ENCODE peak calls at places on chromosome 11, in eight cellular contexts. Y is GM23248, V is HepG2, S is HCT116, X is H1, U is neural progenitor cell, F is fibroblast of lung, T is mammary epithelial cell. N is an unnamed sample. For H3K4me1, the result is how much of the 10 kb centered on the place peaks cover.

GRCh38 chr11:66889974-66890373 is 33.1 kb downstream of the LRFN4 start:
- DNase-seq in Y (no peak), S (no peak), V (peak), T (no peak), U (peak), F (peak), X (no peak), N (no peak)

GRCh38 chr11:14357843-14358728 is 897 bp downstream of the RRAS2 start:
- DNase-seq in T (peak), V (peak), F (peak), S (peak), Y (peak), X (no peak), U (peak), N (no peak)

GRCh38 chr11:131886201-131886600 is 515.8 kb downstream of the NTM start:
- DNase-seq in T (peak), V (no peak), X (no peak), Y (no peak), U (no peak), F (peak), S (no peak), N (no peak)

GRCh38 chr11:9573775-9574555 is 495 bp downstream of the WEE1 start:
- DNase-seq in V (no peak), T (no peak), S (no peak), Y (peak), X (no peak), U (peak), F (no peak), N (no peak)

GRCh38 chr11:12951376-12951775 is 57.7 kb upstream of the RASSF10 start:
- DNase-seq in F (no peak), T (no peak), U (no peak), V (no peak), S (no peak), Y (no peak), X (no peak), N (no peak)

GRCh38 chr11:86570020-86570419 is 102.4 kb downstream of the ME3 start:
- DNase-seq in F (peak), V (no peak), X (no peak), Y (no peak), U (peak), S (no peak), T (no peak), N (no peak)

GRCh38 chr11:94638902-94639373 is 71.8 kb downstream of the PIWIL4 start:
- DNase-seq in T (peak), U (no peak), F (no peak), X (no peak), S (no peak), V (no peak), Y (peak), N (no peak)

GRCh38 chr11:80816454-80816847 is 1375.6 kb upstream of the TENM4 start:
- DNase-seq in Y (no peak), X (no peak), T (no peak), S (no peak), V (no peak), F (no peak), U (no peak), N (no peak)

GRCh38 chr11:10302294-10302743 is 2.6 kb upstream of the ADM start:
- DNase-seq in V (no peak), U (peak), X (no peak), T (no peak), Y (no peak), S (no peak), F (peak), N (no peak)

GRCh38 chr11:94544832-94545640 is 1.3 kb downstream of the FUT4 start:
- DNase-seq in X (no peak), U (peak), S (no peak), T (no peak), F (no peak), Y (peak), V (no peak), N (no peak)

GRCh38 chr11:78811622-78812021 is 237.0 kb upstream of the NARS2 start:
- DNase-seq in V (no peak), T (no peak), S (no peak), U (no peak), X (no peak), F (no peak), Y (no peak), N (no peak)

GRCh38 chr11:78810489-78811090 is 235.9 kb upstream of the NARS2 start:
- DNase-seq in X (no peak), S (no peak), F (no peak), U (peak), Y (no peak), T (no peak), V (no peak), N (no peak)

GRCh38 chr11:78807351-78807750 is 232.7 kb upstream of the NARS2 start:
- DNase-seq in X (no peak), U (no peak), Y (no peak), S (no peak), V (no peak), F (no peak), T (no peak), N (no peak)

GRCh38 chr11:78808903-78809302 is 234.2 kb upstream of the NARS2 start:
- DNase-seq in X (no peak), T (no peak), F (no peak), Y (no peak), S (no peak), V (no peak), U (no peak), N (no peak)

GRCh38 chr11:78809931-78810481 is 235.3 kb upstream of the NARS2 start:
- DNase-seq in U (no peak), X (no peak), T (no peak), F (no peak), S (no peak), Y (no peak), V (no peak), N (no peak)
- H2AFZ ChIP-seq in U (no peak), X (no peak), T (no peak), F (peak), S (no peak), Y (no peak), V (no peak), N (no peak)

DNA sequence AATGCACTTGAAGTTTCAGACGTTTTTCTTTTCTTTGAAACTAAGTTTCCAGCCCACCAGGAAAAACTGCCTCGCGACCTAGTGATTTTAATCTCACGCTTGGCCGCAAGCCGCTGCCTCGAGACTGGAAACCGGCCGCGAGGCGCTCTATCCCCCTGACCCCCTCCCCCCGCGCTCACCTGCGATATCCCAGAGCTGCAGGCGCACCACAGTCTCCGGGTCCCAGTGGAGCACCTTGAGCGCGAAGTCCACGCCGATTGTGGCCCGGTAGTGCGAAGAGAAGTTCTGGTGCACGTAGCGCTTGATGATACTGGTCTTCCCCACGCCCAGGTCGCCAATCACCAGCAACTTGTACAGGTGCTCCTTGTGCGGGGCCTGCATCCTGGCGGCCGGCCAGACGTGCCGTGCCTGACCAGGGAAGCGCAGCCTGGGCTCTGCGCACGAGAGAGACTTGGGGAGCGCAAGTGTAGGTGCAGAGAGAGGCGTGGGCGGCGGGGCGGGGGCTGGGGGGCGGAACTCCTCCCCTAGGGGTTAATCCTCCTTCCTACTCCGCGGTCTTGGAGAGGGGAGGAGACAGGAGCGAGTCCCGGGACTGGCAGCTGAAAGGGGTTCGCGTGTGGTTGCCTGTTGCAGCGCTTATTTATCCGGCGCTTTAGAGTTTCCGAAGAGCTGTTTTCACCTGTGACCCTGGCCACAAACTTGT is at the start of gene RAB38:
- DNase-seq in Y (peak), V (no peak), T (peak), X (peak), S (peak), F (peak), U (peak), N (no peak)
- H3K4me1 ChIP-seq in Y (under half), V (under half), T (half or more), X (under half), S (under half), F (under half), U (under half), N (half or more)

DNA sequence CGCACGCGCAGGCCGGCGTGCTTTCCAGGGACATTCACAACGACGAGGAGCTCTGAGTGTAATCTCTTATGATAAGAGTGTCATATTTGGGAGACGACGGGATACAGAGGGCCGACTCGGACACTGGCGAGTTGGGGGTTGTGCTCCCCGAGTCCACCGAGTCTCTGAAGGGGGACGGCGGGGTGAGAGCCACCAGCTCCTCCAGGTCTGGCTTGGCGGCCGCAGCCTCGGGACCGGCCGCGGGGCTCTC is 170.9 kb upstream of the CTSC start:
- DNase-seq in S (no peak), F (no peak), Y (no peak), X (no peak), U (no peak), V (no peak), T (no peak), N (no peak)
- TF ChIP-seq EZH2 in S (no peak), F (no peak), Y (no peak), X (no peak), U (no peak), V (no peak), T (no peak), N (no peak)

GRCh38 chr11:46826310-46827044 is 19.6 kb downstream of the CKAP5 start:
- DNase-seq in X (no peak), T (peak), Y (peak), U (peak), S (peak), V (peak), F (peak), N (no peak)
- H2AFZ ChIP-seq in X (no peak), T (peak), Y (peak), U (no peak), S (no peak), V (no peak), F (peak), N (peak)

GRCh38 chr11:122695076-122695620 is 39.6 kb downstream of the UBASH3B start:
- DNase-seq in Y (no peak), S (no peak), F (no peak), T (no peak), X (no peak), V (no peak), U (no peak), N (no peak)
- H3K4me1 ChIP-seq in Y (under half), S (under half), F (under half), T (under half), X (under half), V (under half), U (under half), N (under half)

DNA sequence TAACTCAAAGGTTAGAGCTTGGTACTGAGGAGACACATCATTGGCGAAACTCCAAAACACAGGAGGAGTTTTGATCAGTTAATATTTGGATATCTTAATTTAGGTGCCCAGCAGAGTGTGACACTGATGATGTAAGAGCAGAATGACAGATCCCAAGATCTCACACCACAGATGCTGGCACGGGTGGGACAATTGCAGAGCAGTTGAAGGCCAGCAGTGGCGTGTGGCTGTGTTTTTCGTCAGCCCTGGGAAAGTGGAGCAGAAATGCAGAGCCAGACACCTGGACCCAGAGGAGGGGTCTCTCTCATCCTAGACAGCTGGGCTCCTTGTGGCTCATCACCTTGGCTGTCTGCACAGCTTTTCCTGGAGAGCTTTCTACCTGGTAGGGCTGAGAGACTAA is 59.7 kb upstream of the CTTN start:
- DNase-seq in U (no peak), S (no peak), V (no peak), Y (no peak), T (no peak), F (no peak), X (no peak), N (no peak)
- TF ChIP-seq EZH2 in U (no peak), S (no peak), V (no peak), Y (no peak), T (no peak), F (no peak), X (no peak), N (no peak)

GRCh38 chr11:445765-446588 is 4.1 kb upstream of the PTDSS2 start:
- DNase-seq in Y (no peak), X (no peak), S (no peak), V (peak), F (no peak), T (no peak), U (no peak), N (no peak)
- H2AFZ ChIP-seq in Y (no peak), X (no peak), S (no peak), V (no peak), F (no peak), T (no peak), U (no peak), N (no peak)

GRCh38 chr11:114063149-114063828 is 3.8 kb downstream of the ZBTB16 start:
- DNase-seq in U (no peak), Y (no peak), V (no peak), T (no peak), F (no peak), S (no peak), X (no peak), N (no peak)
- H3K4me1 ChIP-seq in U (under half), Y (under half), V (under half), T (under half), F (under half), S (under half), X (under half), N (under half)

GRCh38 chr11:109527496-109527895 is 105.5 kb downstream of the C11orf87 start:
- DNase-seq in T (no peak), Y (peak), U (no peak), S (no peak), X (no peak), F (peak), V (no peak), N (no peak)
- TF ChIP-seq EZH2 in T (no peak), Y (no peak), U (no peak), S (no peak), X (no peak), F (no peak), V (no peak), N (no peak)

DNA sequence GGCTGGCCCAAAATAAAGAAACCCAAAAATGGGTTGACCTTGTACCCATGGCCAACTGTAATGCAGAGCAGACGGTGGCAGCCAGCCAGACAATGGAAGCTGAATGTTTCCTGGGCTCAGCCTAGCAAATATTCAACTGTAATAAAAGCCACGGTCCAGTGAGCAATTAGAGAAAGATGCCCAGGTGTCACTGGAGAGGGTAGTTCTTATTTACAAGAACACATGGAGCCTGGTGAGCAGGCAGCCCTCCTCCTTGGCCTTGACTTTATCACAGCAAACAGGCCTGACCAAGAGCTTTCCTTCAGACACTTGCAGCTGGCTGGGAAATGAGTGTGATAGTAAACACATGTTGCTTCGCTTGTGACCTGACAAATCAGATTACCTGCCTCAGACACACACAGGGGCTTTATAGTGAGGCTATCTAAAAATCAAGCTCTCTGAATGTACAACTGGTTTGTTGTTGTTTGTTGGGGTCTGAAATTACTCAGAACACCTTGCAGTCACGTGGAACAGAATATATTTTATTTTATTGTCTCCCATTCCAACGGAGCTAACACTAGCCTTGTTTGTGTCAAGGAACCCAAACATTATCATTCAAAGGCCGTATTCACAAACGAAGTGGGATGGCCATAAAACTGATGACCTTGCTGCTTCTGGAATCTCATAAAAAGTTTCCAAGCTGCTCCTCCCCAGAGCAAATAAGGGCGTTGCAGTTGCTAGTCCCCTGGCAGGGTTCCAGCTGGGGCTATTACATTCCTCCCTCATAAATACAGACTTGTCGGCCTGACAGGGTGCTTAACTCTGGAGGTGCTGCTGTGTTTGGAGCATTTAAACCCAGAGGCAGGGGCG is 161.1 kb downstream of the BBOX1 start:
- DNase-seq in X (no peak), T (peak), U (no peak), S (no peak), Y (peak), V (peak), F (peak), N (peak)
- H2AFZ ChIP-seq in X (no peak), T (no peak), U (no peak), S (no peak), Y (peak), V (no peak), F (no peak), N (peak)

N was measured in keratinocyte.